ENCODE peak calls at places on chromosomes 12 and 14, in six cellular contexts. One of them, this sample, is unnamed.

GRCh38 chr12:3316776-3317480 is 174.1 kb upstream of the PRMT8 start:
- DNase-seq in psoas muscle: no peak
- DNase-seq in NCI-H82: no peak
- DNase-seq in Caki2: no peak
- DNase-seq in lung: no peak
- DNase-seq in right atrium auricular region: no peak
- DNase-seq in this sample: no peak

GRCh38 chr14:76922599-76922998 is 96.4 kb downstream of the LRRC74A start:
- DNase-seq in psoas muscle: no peak
- DNase-seq in NCI-H82: no peak
- DNase-seq in Caki2: no peak
- DNase-seq in lung: no peak
- DNase-seq in right atrium auricular region: no peak
- DNase-seq in this sample: no peak

GRCh38 chr12:86042062-86042461 is 168.0 kb downstream of the NTS start:
- DNase-seq in psoas muscle: no peak
- DNase-seq in NCI-H82: no peak
- DNase-seq in Caki2: no peak
- DNase-seq in lung: no peak
- DNase-seq in right atrium auricular region: no peak
- DNase-seq in this sample: no peak

GRCh38 chr12:57632898-57633825 is at the start of gene B4GALNT1:
- DNase-seq in psoas muscle: peak; percentile 66
- DNase-seq in NCI-H82: peak; percentile 88
- DNase-seq in Caki2: peak; percentile 82
- DNase-seq in lung: peak; percentile 51
- DNase-seq in right atrium auricular region: peak; percentile 58
- DNase-seq in this sample: peak; percentile 92

GRCh38 chr12:62350554-62350953 is 90.3 kb downstream of the USP15 start:
- DNase-seq in psoas muscle: no peak
- DNase-seq in NCI-H82: no peak
- DNase-seq in Caki2: no peak
- DNase-seq in lung: no peak
- DNase-seq in right atrium auricular region: no peak
- DNase-seq in this sample: no peak

GRCh38 chr14:24196071-24197061 is 1.1 kb upstream of the TM9SF1 start:
- DNase-seq in psoas muscle: no peak
- DNase-seq in NCI-H82: peak; percentile 27
- DNase-seq in Caki2: peak; percentile 23
- DNase-seq in lung: no peak
- DNase-seq in right atrium auricular region: no peak
- DNase-seq in this sample: no peak

GRCh38 chr12:91991397-91992187 is 154.1 kb downstream of the BTG1 start:
- DNase-seq in psoas muscle: no peak
- DNase-seq in NCI-H82: no peak
- DNase-seq in Caki2: no peak
- DNase-seq in lung: no peak
- DNase-seq in right atrium auricular region: no peak
- DNase-seq in this sample: no peak

GRCh38 chr12:105226219-105226618 is 9.8 kb downstream of the APPL2 start:
- DNase-seq in psoas muscle: peak; percentile 63
- DNase-seq in NCI-H82: peak; percentile 6
- DNase-seq in Caki2: no peak
- DNase-seq in lung: no peak
- DNase-seq in right atrium auricular region: peak; percentile 69
- DNase-seq in this sample: no peak

GRCh38 chr12:50390284-50390683 is 6.1 kb downstream of the FAM186A start:
- DNase-seq in psoas muscle: no peak
- DNase-seq in NCI-H82: no peak
- DNase-seq in Caki2: peak; percentile 81
- DNase-seq in lung: no peak
- DNase-seq in right atrium auricular region: peak; percentile 16
- DNase-seq in this sample: no peak

GRCh38 chr14:26598672-26599131 is 869 bp upstream of the NOVA1 start:
- DNase-seq in psoas muscle: no peak
- DNase-seq in NCI-H82: peak; percentile 62
- DNase-seq in Caki2: no peak
- DNase-seq in lung: no peak
- DNase-seq in right atrium auricular region: no peak
- DNase-seq in this sample: no peak

GRCh38 chr12:71693126-71693525 is 7.2 kb downstream of the TMEM19 start:
- DNase-seq in psoas muscle: no peak
- DNase-seq in NCI-H82: no peak
- DNase-seq in Caki2: no peak
- DNase-seq in lung: no peak
- DNase-seq in right atrium auricular region: no peak
- DNase-seq in this sample: no peak